ENCODE peak calls at places on chromosome 22, in eight cellular contexts. One of them, this sample, is unnamed.

GRCh38 chr22:36141481-36141880 is 19.1 kb downstream of the APOL3 start:
- DNase-seq in amniotic epithelial cell: no peak
- DNase-seq in left kidney: no peak
- DNase-seq in iris pigment epithelial cell: no peak
- DNase-seq in HL-60: no peak
- DNase-seq in HuH-7: no peak
- DNase-seq in memory B cell: no peak
- DNase-seq in activated CD4-positive, alpha-beta T cell treated with anti-CD3 and anti-CD28 coated beads for 48 hours: no peak
- DNase-seq in this sample: no peak

GRCh38 chr22:44026630-44027511 is 2.8 kb downstream of the PARVB start:
- DNase-seq in amniotic epithelial cell: no peak
- DNase-seq in left kidney: peak; percentile 44
- DNase-seq in iris pigment epithelial cell: peak; percentile 67
- DNase-seq in HL-60: peak; percentile 94
- DNase-seq in HuH-7: no peak
- DNase-seq in memory B cell: peak; percentile 74
- DNase-seq in activated CD4-positive, alpha-beta T cell treated with anti-CD3 and anti-CD28 coated beads for 48 hours: peak; percentile 78
- DNase-seq in this sample: peak; percentile 93

GRCh38 chr22:39239561-39240423 is 5.0 kb downstream of the PDGFB start:
- DNase-seq in amniotic epithelial cell: no peak
- DNase-seq in left kidney: no peak
- DNase-seq in iris pigment epithelial cell: no peak
- DNase-seq in HL-60: no peak
- DNase-seq in HuH-7: no peak
- DNase-seq in memory B cell: no peak
- DNase-seq in activated CD4-positive, alpha-beta T cell treated with anti-CD3 and anti-CD28 coated beads for 48 hours: no peak
- DNase-seq in this sample: no peak

GRCh38 chr22:22930222-22930497 is 42.5 kb downstream of the IGLL5 start:
- DNase-seq in amniotic epithelial cell: no peak
- DNase-seq in left kidney: no peak
- DNase-seq in iris pigment epithelial cell: no peak
- DNase-seq in HL-60: no peak
- DNase-seq in HuH-7: no peak
- DNase-seq in memory B cell: no peak
- DNase-seq in activated CD4-positive, alpha-beta T cell treated with anti-CD3 and anti-CD28 coated beads for 48 hours: no peak
- DNase-seq in this sample: no peak

GRCh38 chr22:36379593-36380361 is 8.0 kb downstream of the MYH9 start:
- DNase-seq in amniotic epithelial cell: no peak
- DNase-seq in left kidney: no peak
- DNase-seq in iris pigment epithelial cell: no peak
- DNase-seq in HL-60: no peak
- DNase-seq in HuH-7: no peak
- DNase-seq in memory B cell: peak; percentile 35
- DNase-seq in activated CD4-positive, alpha-beta T cell treated with anti-CD3 and anti-CD28 coated beads for 48 hours: no peak
- DNase-seq in this sample: peak; percentile 61

GRCh38 chr22:50146440-50147228 is 23.9 kb upstream of the PANX2 start:
- DNase-seq in amniotic epithelial cell: peak; percentile 81
- DNase-seq in left kidney: peak; percentile 86
- DNase-seq in iris pigment epithelial cell: peak; percentile 78
- DNase-seq in HL-60: peak; percentile 57
- DNase-seq in HuH-7: peak; percentile 90
- DNase-seq in memory B cell: no peak
- DNase-seq in activated CD4-positive, alpha-beta T cell treated with anti-CD3 and anti-CD28 coated beads for 48 hours: no peak
- DNase-seq in this sample: no peak

GRCh38 chr22:42347281-42347824 is 76.9 kb upstream of the TCF20 start:
- DNase-seq in amniotic epithelial cell: no peak
- DNase-seq in left kidney: peak; percentile 84
- DNase-seq in iris pigment epithelial cell: no peak
- DNase-seq in HL-60: no peak
- DNase-seq in HuH-7: no peak
- DNase-seq in memory B cell: no peak
- DNase-seq in activated CD4-positive, alpha-beta T cell treated with anti-CD3 and anti-CD28 coated beads for 48 hours: no peak
- DNase-seq in this sample: peak; percentile 47

GRCh38 chr22:32444068-32444467 is 20.2 kb downstream of the BPIFC start:
- DNase-seq in amniotic epithelial cell: no peak
- DNase-seq in left kidney: peak; percentile 27
- DNase-seq in iris pigment epithelial cell: peak; percentile 5
- DNase-seq in HL-60: no peak
- DNase-seq in HuH-7: peak; percentile 25
- DNase-seq in memory B cell: no peak
- DNase-seq in activated CD4-positive, alpha-beta T cell treated with anti-CD3 and anti-CD28 coated beads for 48 hours: peak; percentile 10
- DNase-seq in this sample: peak; percentile 37

GRCh38 chr22:49270595-49271368 is 556.9 kb downstream of the BRD1 start:
- DNase-seq in amniotic epithelial cell: no peak
- DNase-seq in left kidney: no peak
- DNase-seq in iris pigment epithelial cell: no peak
- DNase-seq in HL-60: no peak
- DNase-seq in HuH-7: no peak
- DNase-seq in memory B cell: no peak
- DNase-seq in activated CD4-positive, alpha-beta T cell treated with anti-CD3 and anti-CD28 coated beads for 48 hours: no peak
- DNase-seq in this sample: no peak

GRCh38 chr22:38725900-38726655 is 20.3 kb downstream of the GTPBP1 start:
- DNase-seq in amniotic epithelial cell: no peak
- DNase-seq in left kidney: no peak
- DNase-seq in iris pigment epithelial cell: no peak
- DNase-seq in HL-60: no peak
- DNase-seq in HuH-7: no peak
- DNase-seq in memory B cell: no peak
- DNase-seq in activated CD4-positive, alpha-beta T cell treated with anti-CD3 and anti-CD28 coated beads for 48 hours: no peak
- DNase-seq in this sample: no peak

GRCh38 chr22:33000342-33001280 is 57.6 kb downstream of the SYN3 start:
- DNase-seq in amniotic epithelial cell: peak; percentile 6
- DNase-seq in left kidney: peak; percentile 86
- DNase-seq in iris pigment epithelial cell: peak; percentile 24
- DNase-seq in HL-60: no peak
- DNase-seq in HuH-7: peak; percentile 68
- DNase-seq in memory B cell: peak; percentile 35
- DNase-seq in activated CD4-positive, alpha-beta T cell treated with anti-CD3 and anti-CD28 coated beads for 48 hours: peak; percentile 54
- DNase-seq in this sample: peak; percentile 46

GRCh38 chr22:39253427-39254070 is 8.8 kb upstream of the PDGFB start:
- DNase-seq in amniotic epithelial cell: peak; percentile 91
- DNase-seq in left kidney: peak; percentile 86
- DNase-seq in iris pigment epithelial cell: peak; percentile 87
- DNase-seq in HL-60: peak; percentile 28
- DNase-seq in HuH-7: no peak
- DNase-seq in memory B cell: no peak
- DNase-seq in activated CD4-positive, alpha-beta T cell treated with anti-CD3 and anti-CD28 coated beads for 48 hours: peak; percentile 62
- DNase-seq in this sample: peak; percentile 67

GRCh38 chr22:49587987-49588386 is 239.7 kb downstream of the BRD1 start:
- DNase-seq in amniotic epithelial cell: no peak
- DNase-seq in left kidney: no peak
- DNase-seq in iris pigment epithelial cell: no peak
- DNase-seq in HL-60: no peak
- DNase-seq in HuH-7: no peak
- DNase-seq in memory B cell: no peak
- DNase-seq in activated CD4-positive, alpha-beta T cell treated with anti-CD3 and anti-CD28 coated beads for 48 hours: no peak
- DNase-seq in this sample: no peak

GRCh38 chr22:33300165-33300564 is 242.0 kb upstream of the SYN3 start:
- DNase-seq in amniotic epithelial cell: no peak
- DNase-seq in left kidney: no peak
- DNase-seq in iris pigment epithelial cell: no peak
- DNase-seq in HL-60: no peak
- DNase-seq in HuH-7: no peak
- DNase-seq in memory B cell: no peak
- DNase-seq in activated CD4-positive, alpha-beta T cell treated with anti-CD3 and anti-CD28 coated beads for 48 hours: no peak
- DNase-seq in this sample: no peak

GRCh38 chr22:44399196-44399837 is 86.6 kb upstream of the SHISAL1 start:
- DNase-seq in amniotic epithelial cell: no peak
- DNase-seq in left kidney: no peak
- DNase-seq in iris pigment epithelial cell: no peak
- DNase-seq in HL-60: no peak
- DNase-seq in HuH-7: no peak
- DNase-seq in memory B cell: no peak
- DNase-seq in activated CD4-positive, alpha-beta T cell treated with anti-CD3 and anti-CD28 coated beads for 48 hours: no peak
- DNase-seq in this sample: no peak

GRCh38 chr22:45007247-45007945 is 2.4 kb downstream of the PHF21B start:
- DNase-seq in amniotic epithelial cell: peak; percentile 7
- DNase-seq in left kidney: peak; percentile 95
- DNase-seq in iris pigment epithelial cell: peak; percentile 34
- DNase-seq in HL-60: no peak
- DNase-seq in HuH-7: peak; percentile 70
- DNase-seq in memory B cell: no peak
- DNase-seq in activated CD4-positive, alpha-beta T cell treated with anti-CD3 and anti-CD28 coated beads for 48 hours: peak; percentile 23
- DNase-seq in this sample: peak; percentile 24

GRCh38 chr22:38205261-38206128 is 3.7 kb downstream of the MAFF start:
- DNase-seq in amniotic epithelial cell: no peak
- DNase-seq in left kidney: no peak
- DNase-seq in iris pigment epithelial cell: peak; percentile 63
- DNase-seq in HL-60: no peak
- DNase-seq in HuH-7: no peak
- DNase-seq in memory B cell: no peak
- DNase-seq in activated CD4-positive, alpha-beta T cell treated with anti-CD3 and anti-CD28 coated beads for 48 hours: no peak
- DNase-seq in this sample: no peak

GRCh38 chr22:42368379-42369249 is 63.6 kb downstream of the NFAM1 start:
- DNase-seq in amniotic epithelial cell: no peak
- DNase-seq in left kidney: peak; percentile 67
- DNase-seq in iris pigment epithelial cell: no peak
- DNase-seq in HL-60: peak; percentile 15
- DNase-seq in HuH-7: no peak
- DNase-seq in memory B cell: peak; percentile 67
- DNase-seq in activated CD4-positive, alpha-beta T cell treated with anti-CD3 and anti-CD28 coated beads for 48 hours: peak; percentile 14
- DNase-seq in this sample: peak; percentile 30

GRCh38 chr22:38062782-38063181 is 5.6 kb downstream of the PICK1 start:
- DNase-seq in amniotic epithelial cell: no peak
- DNase-seq in left kidney: no peak
- DNase-seq in iris pigment epithelial cell: no peak
- DNase-seq in HL-60: no peak
- DNase-seq in HuH-7: no peak
- DNase-seq in memory B cell: no peak
- DNase-seq in activated CD4-positive, alpha-beta T cell treated with anti-CD3 and anti-CD28 coated beads for 48 hours: no peak
- DNase-seq in this sample: no peak

GRCh38 chr22:24146190-24146616 is 35.1 kb upstream of the SUSD2 start:
- DNase-seq in amniotic epithelial cell: peak; percentile 87
- DNase-seq in left kidney: peak; percentile 88
- DNase-seq in iris pigment epithelial cell: peak; percentile 78
- DNase-seq in HL-60: peak; percentile 86
- DNase-seq in HuH-7: peak; percentile 77
- DNase-seq in memory B cell: no peak
- DNase-seq in activated CD4-positive, alpha-beta T cell treated with anti-CD3 and anti-CD28 coated beads for 48 hours: peak; percentile 18
- DNase-seq in this sample: peak; percentile 49

GRCh38 chr22:46425011-46425410 is 89.5 kb downstream of the TRMU start:
- DNase-seq in amniotic epithelial cell: peak; percentile 20
- DNase-seq in left kidney: peak; percentile 45
- DNase-seq in iris pigment epithelial cell: peak; percentile 57
- DNase-seq in HL-60: no peak
- DNase-seq in HuH-7: no peak
- DNase-seq in memory B cell: no peak
- DNase-seq in activated CD4-positive, alpha-beta T cell treated with anti-CD3 and anti-CD28 coated beads for 48 hours: no peak
- DNase-seq in this sample: no peak

GRCh38 chr22:43042101-43042780 is 27.3 kb upstream of the PACSIN2 start:
- DNase-seq in amniotic epithelial cell: no peak
- DNase-seq in left kidney: no peak
- DNase-seq in iris pigment epithelial cell: no peak
- DNase-seq in HL-60: no peak
- DNase-seq in HuH-7: no peak
- DNase-seq in memory B cell: no peak
- DNase-seq in activated CD4-positive, alpha-beta T cell treated with anti-CD3 and anti-CD28 coated beads for 48 hours: no peak
- DNase-seq in this sample: no peak

GRCh38 chr22:31488346-31488883 is 1.2 kb downstream of the EIF4ENIF1 start:
- DNase-seq in amniotic epithelial cell: no peak
- DNase-seq in left kidney: no peak
- DNase-seq in iris pigment epithelial cell: no peak
- DNase-seq in HL-60: no peak
- DNase-seq in HuH-7: no peak
- DNase-seq in memory B cell: no peak
- DNase-seq in activated CD4-positive, alpha-beta T cell treated with anti-CD3 and anti-CD28 coated beads for 48 hours: no peak
- DNase-seq in this sample: no peak

GRCh38 chr22:24429411-24430365 is 2.3 kb downstream of the ADORA2A start:
- DNase-seq in amniotic epithelial cell: peak; percentile 19
- DNase-seq in left kidney: peak; percentile 45
- DNase-seq in iris pigment epithelial cell: peak; percentile 22
- DNase-seq in HL-60: peak; percentile 54
- DNase-seq in HuH-7: no peak
- DNase-seq in memory B cell: peak; percentile 18
- DNase-seq in activated CD4-positive, alpha-beta T cell treated with anti-CD3 and anti-CD28 coated beads for 48 hours: peak; percentile 84
- DNase-seq in this sample: peak; percentile 92

GRCh38 chr22:35783943-35784614 is 66.4 kb downstream of the APOL5 start:
- DNase-seq in amniotic epithelial cell: no peak
- DNase-seq in left kidney: no peak
- DNase-seq in iris pigment epithelial cell: peak; percentile 23
- DNase-seq in HL-60: no peak
- DNase-seq in HuH-7: no peak
- DNase-seq in memory B cell: no peak
- DNase-seq in activated CD4-positive, alpha-beta T cell treated with anti-CD3 and anti-CD28 coated beads for 48 hours: no peak
- DNase-seq in this sample: no peak